ENCODE peak calls at places on chromosomes 4 and X, in four cellular contexts. Z is K562, O is suprapubic skin, F is transverse colon. H is an unnamed sample.

GRCh38 chrX:148380614-148381561 is 119.5 kb upstream of the AFF2 start:
- DNase-seq in Z (no peak), O (no peak), F (peak; percentile 11), H (no peak)

GRCh38 chrX:132292753-132293152 is 73.5 kb upstream of the RAP2C start:
- DNase-seq in Z (peak; percentile 48), O (no peak), F (peak; percentile 12), H (no peak)

GRCh38 chrX:139850968-139851367 is 81.9 kb downstream of the ATP11C start:
- DNase-seq in Z (no peak), O (no peak), F (no peak), H (no peak)

GRCh38 chrX:41686788-41687187 is 2.0 kb upstream of the GPR34 start:
- DNase-seq in Z (no peak), O (no peak), F (no peak), H (no peak)

GRCh38 chr4:45580306-45580705 is 543.5 kb downstream of the GABRG1 start:
- DNase-seq in Z (no peak), O (no peak), F (no peak), H (no peak)

GRCh38 chr4:57265831-57266582 is 155.8 kb upstream of the IGFBP7 start:
- DNase-seq in Z (no peak), O (no peak), F (no peak), H (no peak)

GRCh38 chrX:9458516-9459078 is 6.3 kb upstream of the TBL1X start:
- DNase-seq in Z (no peak), O (no peak), F (no peak), H (no peak)

GRCh38 chr4:85210353-85210752 is 243.9 kb upstream of the WDFY3 start:
- DNase-seq in Z (no peak), O (no peak), F (no peak), H (no peak)

GRCh38 chr4:87117051-87117729 is 103.2 kb downstream of the KLHL8 start:
- DNase-seq in Z (no peak), O (no peak), F (no peak), H (no peak)

GRCh38 chr4:37793562-37793961 is 32.9 kb upstream of the PGM2 start:
- DNase-seq in Z (no peak), O (no peak), F (no peak), H (no peak)

GRCh38 chrX:143788265-143788664 is 67.7 kb upstream of the SPANXN2 start:
- DNase-seq in Z (peak; percentile 1), O (no peak), F (no peak), H (no peak)

GRCh38 chr4:187618701-187619278 is 376.8 kb upstream of the ZFP42 start:
- DNase-seq in Z (no peak), O (no peak), F (no peak), H (no peak)

GRCh38 chr4:111519683-111520082 is 625.6 kb upstream of the FAM241A start:
- DNase-seq in Z (no peak), O (no peak), F (no peak), H (no peak)

GRCh38 chr4:151166662-151167061 is 67.2 kb downstream of the RPS3A start:
- DNase-seq in Z (no peak), O (no peak), F (no peak), H (no peak)

GRCh38 chrX:18890724-18891560 is 93.0 kb downstream of the PHKA2 start:
- DNase-seq in Z (no peak), O (peak; percentile 18), F (no peak), H (no peak)

GRCh38 chr4:99723555-99724450 is 66.2 kb upstream of the C4orf54 start:
- DNase-seq in Z (peak; percentile 88), O (no peak), F (peak; percentile 76), H (peak; percentile 88)

GRCh38 chrX:25343060-25343459 is 327.3 kb upstream of the ARX start:
- DNase-seq in Z (no peak), O (no peak), F (no peak), H (no peak)

GRCh38 chrX:135086197-135086854 is 34.0 kb downstream of the ETDB start:
- DNase-seq in Z (peak; percentile 77), O (no peak), F (peak; percentile 22), H (no peak)

GRCh38 chr4:142129473-142129872 is 493.1 kb downstream of the IL15 start:
- DNase-seq in Z (no peak), O (no peak), F (no peak), H (no peak)

GRCh38 chrX:135410861-135411627 is 10.7 kb upstream of the SMIM10L2A start:
- DNase-seq in Z (peak; percentile 17), O (no peak), F (no peak), H (no peak)

GRCh38 chr4:182015893-182016292 is 227.3 kb upstream of the TENM3 start:
- DNase-seq in Z (no peak), O (no peak), F (no peak), H (no peak)

GRCh38 chr4:48858130-48858529 is 27.2 kb downstream of the OCIAD1 start:
- DNase-seq in Z (no peak), O (no peak), F (no peak), H (no peak)

GRCh38 chr4:40718571-40718970 is 31.2 kb upstream of the NSUN7 start:
- DNase-seq in Z (no peak), O (no peak), F (peak; percentile 82), H (no peak)
- TF ChIP-seq EP300 in Z (no peak), O (no peak), F (no peak), H (no peak)

GRCh38 chr4:15702941-15703403 is at the start of gene BST1:
- DNase-seq in Z (no peak), O (peak; percentile 88), F (peak; percentile 81), H (peak; percentile 82)

GRCh38 chr4:15707363-15707715 is 4.5 kb downstream of the BST1 start:
- DNase-seq in Z (no peak), O (no peak), F (no peak), H (no peak)

GRCh38 chr4:15704145-15704544 is 1.3 kb downstream of the BST1 start:
- DNase-seq in Z (no peak), O (no peak), F (no peak), H (no peak)

GRCh38 chr4:15706646-15707362 is 3.9 kb downstream of the BST1 start:
- DNase-seq in Z (no peak), O (no peak), F (no peak), H (no peak)

DNA sequence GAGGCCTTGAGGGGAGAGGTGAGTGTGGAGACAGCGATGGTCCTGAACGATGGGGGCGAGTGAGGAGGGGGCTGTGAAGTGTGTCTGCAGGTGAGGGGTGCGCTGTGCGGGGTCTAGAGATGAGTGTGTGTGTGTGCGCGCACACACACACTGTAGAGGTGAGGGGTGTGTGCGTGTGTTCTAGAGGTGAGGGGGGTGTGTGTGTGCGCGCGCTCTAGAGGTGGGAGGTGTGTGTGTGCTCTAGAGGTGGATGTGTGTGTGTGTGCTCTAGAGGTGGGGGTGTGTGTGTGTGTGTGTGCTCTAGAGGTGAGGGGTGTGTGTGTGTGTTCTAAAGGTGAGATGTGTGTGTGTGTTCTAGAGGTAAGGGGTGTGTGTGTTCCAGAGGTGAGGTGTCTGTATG is 574 bp downstream of the BST1 start:
- DNase-seq in Z (no peak), O (no peak), F (no peak), H (no peak)
- H3K27ac ChIP-seq in Z (no peak overlapping the region), O (peak overlapping the region; percentile 1), F (peak overlapping the region; percentile 39), H (peak overlapping the region; percentile 69)

GRCh38 chr4:158006973-158007372 is 165.9 kb downstream of the GASK1B start:
- DNase-seq in Z (no peak), O (no peak), F (no peak), H (no peak)
- TF ChIP-seq EP300 in Z (no peak), O (no peak), F (no peak), H (no peak)

DNA sequence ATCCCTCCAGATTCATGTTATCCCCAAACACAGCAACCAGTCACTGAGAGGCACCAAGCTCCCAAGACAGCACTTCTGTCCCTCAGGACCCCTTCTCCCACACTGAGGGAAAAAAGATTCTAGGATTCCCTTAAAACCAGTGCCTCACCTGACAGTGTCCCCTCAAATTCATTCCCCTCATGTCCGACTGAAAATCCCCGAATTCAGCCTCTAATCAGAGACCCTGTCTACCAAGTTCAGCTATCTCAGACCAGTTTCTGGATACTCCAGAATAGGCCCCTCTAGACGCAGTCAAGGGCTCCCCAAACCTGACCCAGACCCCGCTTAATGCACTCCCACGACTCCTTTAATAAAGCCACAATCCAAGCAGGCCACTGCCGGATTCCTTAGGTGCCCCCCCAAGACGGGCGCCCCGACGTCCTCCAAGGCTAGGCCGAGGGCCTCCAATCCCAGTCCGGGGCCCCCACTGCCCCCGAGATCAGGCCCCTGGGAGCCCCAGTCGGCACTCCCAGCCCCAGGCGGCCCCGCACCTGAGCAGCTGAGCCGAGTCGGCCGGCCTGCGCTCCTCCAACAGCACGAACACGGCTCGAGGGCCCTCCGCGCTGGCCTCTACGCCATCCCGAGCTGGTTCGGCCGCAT is 457 bp downstream of the TFE3 start:
- DNase-seq in Z (no peak), O (no peak), F (no peak), H (no peak)
- H3K27ac ChIP-seq in Z (peak overlapping the region; percentile 89), O (peak overlapping the region; percentile 97), F (peak overlapping the region; percentile 97), H (peak overlapping the region; percentile 99)

DNA sequence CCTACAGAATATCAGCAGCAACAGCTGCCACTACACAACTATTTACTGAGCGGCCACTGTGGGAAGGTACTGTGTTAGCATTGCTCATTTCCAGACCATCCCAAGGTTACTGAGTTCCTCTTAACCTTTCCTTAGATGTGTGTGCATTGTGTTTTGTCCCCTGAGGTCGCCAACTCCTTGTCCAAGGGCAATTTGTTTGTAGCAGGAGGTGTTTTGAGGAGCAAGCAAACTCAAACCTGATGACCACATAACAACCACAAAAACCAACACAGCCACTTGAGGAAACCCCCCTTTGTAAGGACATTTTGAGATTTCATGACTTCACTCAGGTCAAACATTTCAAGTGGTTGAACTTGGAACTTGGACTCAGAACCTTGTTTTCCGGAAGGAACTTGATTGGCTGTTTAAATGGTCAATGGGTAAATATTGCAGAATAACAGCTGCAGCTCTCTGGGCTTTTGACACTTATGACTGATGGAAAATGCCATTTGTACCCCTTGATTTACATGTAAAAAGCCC is 122.3 kb downstream of the MID1IP1 start:
- DNase-seq in Z (no peak), O (no peak), F (no peak), H (no peak)
- TF ChIP-seq EP300 in Z (no peak), O (no peak), F (no peak), H (no peak)

DNA sequence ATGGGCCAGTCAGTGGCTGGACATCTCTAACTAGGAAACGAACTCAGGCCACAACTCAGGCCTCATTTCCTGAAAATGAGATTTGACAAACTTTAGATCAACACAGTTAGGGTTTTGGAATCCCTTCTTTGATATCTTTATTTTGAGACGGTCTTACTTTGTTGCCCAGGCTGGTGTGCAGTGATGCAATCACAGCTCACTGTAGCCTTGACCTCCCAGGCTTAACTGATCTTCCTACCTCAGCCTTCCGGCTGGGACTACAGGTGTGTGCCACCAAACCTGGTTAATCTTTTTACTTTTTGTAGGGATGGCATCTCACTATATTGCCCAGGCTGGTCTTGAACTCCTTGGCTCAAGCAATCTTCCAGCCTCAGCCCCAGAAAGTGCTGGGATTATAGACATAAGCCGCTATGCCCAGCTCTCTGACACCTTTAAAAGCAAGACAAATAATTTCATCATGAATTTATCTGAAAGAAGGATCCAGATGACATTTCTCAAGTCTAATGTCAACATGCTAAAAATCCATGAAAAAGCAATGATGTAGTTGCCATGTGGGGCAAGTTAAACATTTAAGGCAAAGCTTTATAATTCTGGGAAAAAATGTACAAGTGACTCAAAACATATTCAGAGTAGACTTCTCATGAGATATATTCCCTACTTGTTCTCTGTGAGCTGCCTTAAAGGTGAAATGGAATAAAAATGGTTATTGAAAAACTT is 89.1 kb upstream of the CBR4 start:
- DNase-seq in Z (no peak), O (no peak), F (no peak), H (no peak)
- H3K27ac ChIP-seq in Z (no peak overlapping the region), O (no peak overlapping the region), F (peak overlapping the region; percentile 35), H (peak overlapping the region; percentile 78)

GRCh38 chrX:133884430-133885394 is 100.7 kb downstream of the GPC3 start:
- DNase-seq in Z (no peak), O (no peak), F (no peak), H (no peak)

GRCh38 chrX:133892337-133892736 is 93.1 kb downstream of the GPC3 start:
- DNase-seq in Z (no peak), O (no peak), F (no peak), H (no peak)

GRCh38 chrX:133888941-133889340 is 96.5 kb downstream of the GPC3 start:
- DNase-seq in Z (no peak), O (no peak), F (no peak), H (no peak)
- TF ChIP-seq EP300 in Z (no peak), O (no peak), F (no peak), H (no peak)